ENCODE peak calls at places on chromosome 7, in five cellular contexts. One of them, this sample, is unnamed.

GRCh38 chr7:35968140-35968940 is 167.5 kb downstream of the SEPTIN7 start:
- DNase-seq in H9: no peak
- DNase-seq in H1: no peak
- DNase-seq in trophoblast cell: no peak
- DNase-seq in neuronal stem cell: no peak
- DNase-seq in this sample: no peak

GRCh38 chr7:70229242-70229641 is 631.0 kb downstream of the AUTS2 start:
- DNase-seq in H9: no peak
- DNase-seq in H1: no peak
- DNase-seq in trophoblast cell: no peak
- DNase-seq in neuronal stem cell: no peak
- DNase-seq in this sample: no peak

GRCh38 chr7:36606442-36607205 is 117.7 kb downstream of the AOAH start:
- DNase-seq in H9: no peak
- DNase-seq in H1: no peak
- DNase-seq in trophoblast cell: no peak
- DNase-seq in neuronal stem cell: no peak
- DNase-seq in this sample: no peak

GRCh38 chr7:78159537-78159936 is 361.0 kb downstream of the PHTF2 start:
- DNase-seq in H9: no peak
- DNase-seq in H1: no peak
- DNase-seq in trophoblast cell: no peak
- DNase-seq in neuronal stem cell: no peak
- DNase-seq in this sample: no peak

GRCh38 chr7:50069613-50070012 is 23.4 kb downstream of the ZPBP start:
- DNase-seq in H9: peak
- DNase-seq in H1: no peak
- DNase-seq in trophoblast cell: peak
- DNase-seq in neuronal stem cell: no peak
- DNase-seq in this sample: no peak

GRCh38 chr7:129363-130221 is 62.8 kb upstream of the FAM20C start:
- DNase-seq in H9: no peak
- DNase-seq in H1: no peak
- DNase-seq in trophoblast cell: peak
- DNase-seq in neuronal stem cell: no peak
- DNase-seq in this sample: no peak

GRCh38 chr7:35241884-35242283 is 12.0 kb downstream of the TBX20 start:
- DNase-seq in H9: peak
- DNase-seq in H1: no peak
- DNase-seq in trophoblast cell: no peak
- DNase-seq in neuronal stem cell: no peak
- DNase-seq in this sample: no peak

GRCh38 chr7:120060283-120060682 is 212.7 kb upstream of the KCND2 start:
- DNase-seq in H9: no peak
- DNase-seq in H1: no peak
- DNase-seq in trophoblast cell: no peak
- DNase-seq in neuronal stem cell: no peak
- DNase-seq in this sample: peak

GRCh38 chr7:20201380-20201779 is 15.8 kb downstream of the MACC1 start:
- DNase-seq in H9: peak
- DNase-seq in H1: no peak
- DNase-seq in trophoblast cell: peak
- DNase-seq in neuronal stem cell: no peak
- DNase-seq in this sample: no peak

GRCh38 chr7:122433765-122434164 is 129.2 kb upstream of the FEZF1 start:
- DNase-seq in H9: no peak
- DNase-seq in H1: no peak
- DNase-seq in trophoblast cell: no peak
- DNase-seq in neuronal stem cell: no peak
- DNase-seq in this sample: peak

GRCh38 chr7:5594616-5595544 is 171.2 kb upstream of the TNRC18 start:
- DNase-seq in H9: peak
- DNase-seq in H1: peak
- DNase-seq in trophoblast cell: peak
- DNase-seq in neuronal stem cell: peak
- DNase-seq in this sample: peak

GRCh38 chr7:34756691-34757090 is 98.7 kb downstream of the NPSR1 start:
- DNase-seq in H9: no peak
- DNase-seq in H1: no peak
- DNase-seq in trophoblast cell: no peak
- DNase-seq in neuronal stem cell: no peak
- DNase-seq in this sample: no peak

GRCh38 chr7:6556196-6556595 is 4.9 kb upstream of the GRID2IP start:
- DNase-seq in H9: peak
- DNase-seq in H1: no peak
- DNase-seq in trophoblast cell: peak
- DNase-seq in neuronal stem cell: no peak
- DNase-seq in this sample: no peak

GRCh38 chr7:155963771-155964195 is 151.5 kb upstream of the SHH start:
- DNase-seq in H9: no peak
- DNase-seq in H1: no peak
- DNase-seq in trophoblast cell: no peak
- DNase-seq in neuronal stem cell: no peak
- DNase-seq in this sample: no peak

GRCh38 chr7:33853361-33854062 is 51.8 kb upstream of the BMPER start:
- DNase-seq in H9: no peak
- DNase-seq in H1: no peak
- DNase-seq in trophoblast cell: no peak
- DNase-seq in neuronal stem cell: no peak
- DNase-seq in this sample: peak

GRCh38 chr7:102306916-102307677 is 20.4 kb downstream of the SH2B2 start:
- DNase-seq in H9: peak
- DNase-seq in H1: no peak
- DNase-seq in trophoblast cell: no peak
- DNase-seq in neuronal stem cell: no peak
- DNase-seq in this sample: peak

GRCh38 chr7:22173884-22174573 is 182.9 kb downstream of the RAPGEF5 start:
- DNase-seq in H9: no peak
- DNase-seq in H1: no peak
- DNase-seq in trophoblast cell: no peak
- DNase-seq in neuronal stem cell: no peak
- DNase-seq in this sample: no peak

GRCh38 chr7:26346611-26347200 is 55.0 kb downstream of the SNX10 start:
- DNase-seq in H9: no peak
- DNase-seq in H1: no peak
- DNase-seq in trophoblast cell: peak
- DNase-seq in neuronal stem cell: no peak
- DNase-seq in this sample: peak

GRCh38 chr7:44431091-44431608 is 59.3 kb downstream of the NUDCD3 start:
- DNase-seq in H9: peak
- DNase-seq in H1: peak
- DNase-seq in trophoblast cell: peak
- DNase-seq in neuronal stem cell: no peak
- DNase-seq in this sample: no peak

GRCh38 chr7:139735466-139735865 is 42.3 kb downstream of the HIPK2 start:
- DNase-seq in H9: no peak
- DNase-seq in H1: no peak
- DNase-seq in trophoblast cell: no peak
- DNase-seq in neuronal stem cell: no peak
- DNase-seq in this sample: no peak

GRCh38 chr7:142298009-142298408 is 40.2 kb upstream of the PRSS58 start:
- DNase-seq in H9: peak
- DNase-seq in H1: no peak
- DNase-seq in trophoblast cell: peak
- DNase-seq in neuronal stem cell: no peak
- DNase-seq in this sample: no peak

GRCh38 chr7:151372612-151373265 is 31.1 kb downstream of the NUB1 start:
- DNase-seq in H9: peak
- DNase-seq in H1: peak
- DNase-seq in trophoblast cell: no peak
- DNase-seq in neuronal stem cell: no peak
- DNase-seq in this sample: no peak

GRCh38 chr7:36563706-36564325 is 160.5 kb downstream of the AOAH start:
- DNase-seq in H9: no peak
- DNase-seq in H1: no peak
- DNase-seq in trophoblast cell: peak
- DNase-seq in neuronal stem cell: no peak
- DNase-seq in this sample: peak

GRCh38 chr7:99004216-99004615 is 125.9 kb downstream of the TRRAP start:
- DNase-seq in H9: no peak
- DNase-seq in H1: no peak
- DNase-seq in trophoblast cell: no peak
- DNase-seq in neuronal stem cell: no peak
- DNase-seq in this sample: no peak

GRCh38 chr7:28725045-28725630 is 233.0 kb downstream of the TRIL start:
- DNase-seq in H9: no peak
- DNase-seq in H1: no peak
- DNase-seq in trophoblast cell: no peak
- DNase-seq in neuronal stem cell: no peak
- DNase-seq in this sample: no peak

GRCh38 chr7:21902240-21902639 is 43.5 kb downstream of the CDCA7L start:
- DNase-seq in H9: no peak
- DNase-seq in H1: no peak
- DNase-seq in trophoblast cell: peak
- DNase-seq in neuronal stem cell: no peak
- DNase-seq in this sample: no peak

GRCh38 chr7:15326044-15326644 is 235.7 kb downstream of the AGMO start:
- DNase-seq in H9: no peak
- DNase-seq in H1: no peak
- DNase-seq in trophoblast cell: peak
- DNase-seq in neuronal stem cell: no peak
- DNase-seq in this sample: peak

DNA sequence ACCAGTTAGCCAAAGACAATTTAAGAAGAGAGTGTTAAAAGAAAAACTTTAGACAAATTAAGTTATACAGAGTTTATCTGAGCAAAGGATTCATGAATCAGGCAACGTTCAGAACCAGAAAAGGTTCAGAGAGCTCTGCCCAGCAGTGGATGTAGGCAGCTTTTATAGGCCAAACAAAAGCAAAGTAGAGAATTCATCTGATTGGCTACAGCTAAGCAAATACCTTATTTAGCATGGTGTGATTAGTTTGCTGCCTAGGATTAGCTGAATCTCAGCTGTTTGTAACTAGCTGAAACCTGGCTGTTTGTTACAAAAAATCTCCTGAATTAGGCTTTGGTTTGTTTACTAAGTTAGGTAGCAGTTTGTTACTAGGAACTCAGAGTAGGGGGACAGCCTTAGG is 66.0 kb downstream of the SLC25A40 start:
- DNase-seq in H9: no peak
- DNase-seq in H1: no peak
- DNase-seq in trophoblast cell: no peak
- DNase-seq in neuronal stem cell: peak
- DNase-seq in this sample: no peak
- H2BK12ac ChIP-seq in H9: no peak
- H2BK12ac ChIP-seq in H1: no peak
- H2BK12ac ChIP-seq in trophoblast cell: no peak
- H2BK12ac ChIP-seq in neuronal stem cell: no peak
- H2BK12ac ChIP-seq in this sample: no peak

DNA sequence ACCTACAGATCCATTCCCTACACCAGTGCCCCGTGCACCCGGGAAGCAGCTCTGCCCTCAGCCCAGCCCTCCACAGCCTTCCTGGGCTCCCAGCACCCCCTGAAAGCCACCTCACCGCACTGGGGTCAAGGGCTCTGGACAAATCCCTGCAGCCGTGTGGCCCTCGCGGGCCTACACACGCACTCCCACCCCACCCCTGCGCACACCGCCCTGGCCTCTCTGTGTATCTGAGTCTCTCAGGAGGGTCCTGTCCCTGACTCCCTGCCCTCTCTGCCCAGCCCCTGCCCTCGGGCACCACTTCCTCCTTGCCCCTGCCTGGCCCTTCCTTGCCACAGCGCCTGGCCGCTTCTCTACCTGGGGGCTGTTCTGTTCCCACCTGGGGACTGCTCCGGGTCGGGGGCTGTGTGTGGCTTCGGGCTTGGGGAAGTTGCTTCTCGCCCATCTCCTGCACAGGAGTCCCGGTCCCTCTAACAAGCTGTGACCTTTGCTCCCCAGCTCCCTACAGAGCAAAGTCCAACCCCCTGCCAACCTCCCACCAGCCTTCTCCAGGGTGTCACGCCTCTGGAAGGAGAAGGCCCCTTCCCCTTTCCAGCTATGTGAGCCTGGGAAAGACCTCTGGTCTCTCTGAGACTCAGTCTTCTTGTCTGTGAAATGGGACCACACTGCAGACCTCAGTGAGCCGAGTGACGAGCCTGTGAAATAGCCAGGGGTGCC is 1.5 kb downstream of the TMEM184A start:
- DNase-seq in H9: no peak
- DNase-seq in H1: no peak
- DNase-seq in trophoblast cell: no peak
- DNase-seq in neuronal stem cell: no peak
- DNase-seq in this sample: no peak
- H4K8ac ChIP-seq in H9: no peak
- H4K8ac ChIP-seq in H1: peak
- H4K8ac ChIP-seq in trophoblast cell: peak
- H4K8ac ChIP-seq in neuronal stem cell: no peak
- H4K8ac ChIP-seq in this sample: peak

DNA sequence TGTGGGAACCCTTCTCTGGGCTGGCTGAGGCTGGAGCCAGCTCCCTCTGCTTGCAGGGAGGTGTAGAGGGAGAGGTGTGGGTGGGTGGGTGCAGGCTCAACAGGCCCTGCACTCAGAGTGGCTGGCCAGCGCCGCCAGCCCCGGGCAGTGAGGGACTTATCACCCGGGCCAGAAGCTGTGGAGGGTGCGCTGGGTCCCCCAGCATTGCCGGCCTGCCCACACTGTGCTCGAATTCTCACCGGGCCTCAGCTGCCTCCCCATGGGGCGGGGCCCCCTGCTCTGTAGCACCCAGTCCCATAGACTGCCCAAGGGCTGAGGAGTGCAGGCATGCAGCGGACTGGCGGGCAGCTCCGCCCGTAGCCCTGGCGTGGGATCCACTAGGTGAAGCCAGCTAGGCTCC is 190.7 kb upstream of the TAC1 start:
- DNase-seq in H9: no peak
- DNase-seq in H1: no peak
- DNase-seq in trophoblast cell: no peak
- DNase-seq in neuronal stem cell: no peak
- DNase-seq in this sample: no peak
- H2BK12ac ChIP-seq in H9: no peak
- H2BK12ac ChIP-seq in H1: no peak
- H2BK12ac ChIP-seq in trophoblast cell: no peak
- H2BK12ac ChIP-seq in neuronal stem cell: no peak
- H2BK12ac ChIP-seq in this sample: no peak

DNA sequence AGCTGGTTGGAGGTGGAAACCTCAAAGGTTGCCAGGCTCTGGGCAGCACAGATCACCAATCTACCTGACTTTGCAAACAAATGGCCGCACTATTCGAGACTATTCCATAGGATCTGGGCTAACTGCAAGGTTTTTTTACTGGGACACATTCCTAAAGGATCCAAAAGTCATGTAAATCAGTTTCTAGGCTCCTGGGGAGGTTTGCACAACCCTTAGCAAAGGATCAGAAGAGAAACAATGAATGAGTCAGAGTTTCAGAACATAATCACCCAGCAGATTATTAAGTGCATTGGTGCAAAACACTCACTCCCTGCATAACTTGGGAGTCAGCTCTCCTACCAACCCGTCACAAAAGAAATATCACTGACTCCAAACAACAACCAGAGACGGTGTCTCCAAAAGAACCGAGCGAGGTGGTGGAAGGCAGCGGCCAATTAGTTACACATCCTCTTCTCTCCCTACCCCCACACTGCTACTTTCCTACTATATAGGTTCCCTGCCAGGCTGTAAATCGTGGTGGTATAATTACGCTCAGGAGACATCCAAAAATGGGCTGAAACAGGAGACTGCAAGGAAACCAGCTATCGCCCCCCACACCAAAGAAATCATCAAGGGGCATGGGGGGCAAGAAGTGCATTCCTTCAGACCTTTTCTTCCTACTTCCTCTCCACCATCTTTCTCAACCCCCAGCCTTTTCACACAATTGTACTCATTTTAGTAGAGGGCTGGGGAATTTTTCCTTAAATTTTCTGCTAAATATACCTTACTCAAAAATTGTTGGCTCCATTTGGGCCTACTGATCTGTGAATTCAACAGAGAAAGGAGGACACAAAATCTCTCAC is 3.2 kb downstream of the UBE2H start:
- DNase-seq in H9: peak
- DNase-seq in H1: peak
- DNase-seq in trophoblast cell: peak
- DNase-seq in neuronal stem cell: peak
- DNase-seq in this sample: peak
- H4K8ac ChIP-seq in H9: no peak
- H4K8ac ChIP-seq in H1: no peak
- H4K8ac ChIP-seq in trophoblast cell: peak
- H4K8ac ChIP-seq in neuronal stem cell: no peak
- H4K8ac ChIP-seq in this sample: peak

This sample was measured in mesenchymal stem cell.